ENCODE peak calls at places on chromosomes 5 and 9, in five cellular contexts. B is activated naive CD8-positive, alpha-beta T cell treated with anti-CD3 and anti-CD28 coated beads for 36 hours; E is stimulated activated CD8-positive, alpha-beta memory T cell treated with anti-CD3 and anti-CD28 coated beads, Interleukin-4, amount 100 ng/mL, for 4 hours; P is Peyer's patch; N is NCI-H1105. S is an unnamed sample.

GRCh38 chr9:28264368-28264767 is 691.1 kb upstream of the C9orf72 start:
- DNase-seq in B (no peak), E (no peak), P (no peak), N (no peak), S (no peak)

GRCh38 chr5:180494510-180495181 is 467 bp downstream of the CNOT6 start:
- DNase-seq in B (peak), E (no peak), P (peak), N (no peak), S (no peak)

GRCh38 chr5:169569513-169569912 is 14.1 kb upstream of the SPDL1 start:
- DNase-seq in B (no peak), E (no peak), P (no peak), N (no peak), S (no peak)

GRCh38 chr9:77488439-77489126 is 159.5 kb downstream of the GNA14 start:
- DNase-seq in B (no peak), E (no peak), P (no peak), N (no peak), S (no peak)

GRCh38 chr5:87263498-87263897 is 4.2 kb upstream of the RASA1 start:
- DNase-seq in B (no peak), E (no peak), P (no peak), N (no peak), S (no peak)

GRCh38 chr5:107917983-107918382 is 247.2 kb upstream of the EFNA5 start:
- DNase-seq in B (no peak), E (no peak), P (no peak), N (no peak), S (no peak)

GRCh38 chr5:33079548-33079947 is 361.2 kb upstream of the TARS1 start:
- DNase-seq in B (no peak), E (no peak), P (no peak), N (no peak), S (no peak)

GRCh38 chr9:15155826-15156225 is 151.2 kb downstream of the TTC39B start:
- DNase-seq in B (no peak), E (no peak), P (no peak), N (no peak), S (no peak)

GRCh38 chr5:1962619-1963355 is 80.1 kb upstream of the IRX4 start:
- DNase-seq in B (no peak), E (no peak), P (no peak), N (no peak), S (no peak)

GRCh38 chr5:172403191-172403794 is 51.0 kb downstream of the SH3PXD2B start:
- DNase-seq in B (no peak), E (no peak), P (peak), N (no peak), S (no peak)

GRCh38 chr9:125621170-125621569 is 85.8 kb downstream of the MAPKAP1 start:
- DNase-seq in B (no peak), E (no peak), P (no peak), N (no peak), S (no peak)

GRCh38 chr5:76083555-76084495 is 642 bp downstream of the SV2C start:
- DNase-seq in B (peak), E (no peak), P (no peak), N (peak), S (peak)

GRCh38 chr9:28909526-28909925 is 1336.2 kb upstream of the C9orf72 start:
- DNase-seq in B (no peak), E (no peak), P (no peak), N (no peak), S (no peak)

GRCh38 chr5:95773325-95774059 is 42.4 kb downstream of the RHOBTB3 start:
- DNase-seq in B (no peak), E (no peak), P (no peak), N (no peak), S (no peak)

GRCh38 chr5:10733426-10733825 is 27.6 kb downstream of the DAP start:
- DNase-seq in B (no peak), E (no peak), P (no peak), N (no peak), S (no peak)

GRCh38 chr5:157286761-157287211 is 20.9 kb downstream of the CYFIP2 start:
- DNase-seq in B (no peak), E (no peak), P (no peak), N (no peak), S (no peak)

GRCh38 chr9:113854310-113854709 is 21.8 kb upstream of the ZNF618 start:
- DNase-seq in B (no peak), E (no peak), P (no peak), N (no peak), S (no peak)

GRCh38 chr9:111752455-111752854 is 42.3 kb downstream of the SHOC1 start:
- DNase-seq in B (no peak), E (no peak), P (no peak), N (no peak), S (no peak)

GRCh38 chr9:19511694-19512093 is 102.9 kb downstream of the ACER2 start:
- DNase-seq in B (no peak), E (no peak), P (no peak), N (no peak), S (no peak)

GRCh38 chr9:132114102-132114707 is 34.5 kb upstream of the MED27 start:
- DNase-seq in B (peak), E (no peak), P (peak), N (no peak), S (peak)

GRCh38 chr5:74275204-74275992 is 365.1 kb downstream of the ENC1 start:
- DNase-seq in B (no peak), E (no peak), P (no peak), N (no peak), S (no peak)

S was measured in stimulated activated naive CD8-positive, alpha-beta T cell treated with anti-CD3 and anti-CD28 coated beads, Interleukin-15, amount 100 ng/mL, for 72 hours.